ENCODE peak calls at places on chromosomes 1 and 21, in eight cellular contexts. F is B cell, R is AG04450, I is cardiac fibroblast, O is GM06990, M is testis, Q is mammary epithelial cell, A is mesothelial cell of epicardium. P is an unnamed sample.

GRCh38 chr1:15422871-15423270 is 13.2 kb downstream of the EFHD2 start:
- DNase-seq in A (no peak), R (no peak), O (no peak), Q (no peak), F (no peak), M (no peak), I (no peak), P (no peak)

GRCh38 chr1:161182214-161182613 is 4.9 kb upstream of the B4GALT3 start:
- DNase-seq in R (no peak), M (no peak), O (peak; percentile 48), Q (peak; percentile 87), A (no peak), F (no peak), I (no peak), P (peak; percentile 47)

GRCh38 chr1:19483261-19483660 is 2.1 kb downstream of the CAPZB start:
- DNase-seq in O (no peak), A (no peak), R (no peak), Q (no peak), F (peak; percentile 48), M (no peak), I (no peak), P (no peak)

GRCh38 chr1:8962812-8963669 is 17.4 kb downstream of the CA6 start:
- DNase-seq in I (peak; percentile 52), F (no peak), R (no peak), O (peak; percentile 15), M (peak; percentile 50), Q (no peak), A (peak; percentile 42), P (no peak)

GRCh38 chr21:39852726-39853510 is 14.3 kb upstream of the PCP4 start:
- DNase-seq in R (no peak), Q (no peak), F (no peak), I (no peak), O (no peak), M (no peak), A (no peak), P (no peak)

GRCh38 chr1:163275222-163275621 is 46.5 kb upstream of the NUF2 start:
- DNase-seq in M (no peak), Q (no peak), A (no peak), F (no peak), O (no peak), R (no peak), I (peak; percentile 28), P (no peak)

GRCh38 chr1:51897699-51898031 is 19.1 kb upstream of the NRDC start:
- DNase-seq in I (peak; percentile 81), F (no peak), Q (peak; percentile 81), O (no peak), M (no peak), R (peak; percentile 85), A (no peak), P (no peak)

GRCh38 chr1:147840909-147841308 is 61.7 kb upstream of the GJA8 start:
- DNase-seq in M (no peak), O (no peak), Q (no peak), F (no peak), R (no peak), A (no peak), I (no peak), P (no peak)

GRCh38 chr1:2141025-2141424 is 53.5 kb downstream of the FAAP20 start:
- DNase-seq in A (no peak), F (no peak), I (no peak), O (no peak), R (no peak), M (no peak), Q (no peak), P (no peak)

GRCh38 chr1:41510531-41511238 is 26.2 kb upstream of the EDN2 start:
- DNase-seq in O (no peak), F (no peak), R (no peak), M (no peak), Q (no peak), I (no peak), A (no peak), P (no peak)

GRCh38 chr1:5371270-5371669 is 621.0 kb downstream of the NPHP4 start:
- DNase-seq in I (no peak), M (peak; percentile 2), R (no peak), F (no peak), Q (no peak), O (no peak), A (no peak), P (no peak)

GRCh38 chr1:248380854-248381253 is 5.3 kb downstream of the OR2T6 start:
- DNase-seq in I (no peak), F (no peak), Q (no peak), A (no peak), O (no peak), M (no peak), R (no peak), P (no peak)

GRCh38 chr1:159939603-159940002 is 5.8 kb downstream of the IGSF9 start:
- DNase-seq in M (no peak), F (peak; percentile 3), A (no peak), I (no peak), R (no peak), O (no peak), Q (no peak), P (no peak)

GRCh38 chr21:38596264-38597042 is 98.2 kb upstream of the ERG start:
- DNase-seq in O (no peak), R (no peak), F (no peak), I (no peak), A (no peak), Q (peak; percentile 43), M (no peak), P (no peak)

DNA sequence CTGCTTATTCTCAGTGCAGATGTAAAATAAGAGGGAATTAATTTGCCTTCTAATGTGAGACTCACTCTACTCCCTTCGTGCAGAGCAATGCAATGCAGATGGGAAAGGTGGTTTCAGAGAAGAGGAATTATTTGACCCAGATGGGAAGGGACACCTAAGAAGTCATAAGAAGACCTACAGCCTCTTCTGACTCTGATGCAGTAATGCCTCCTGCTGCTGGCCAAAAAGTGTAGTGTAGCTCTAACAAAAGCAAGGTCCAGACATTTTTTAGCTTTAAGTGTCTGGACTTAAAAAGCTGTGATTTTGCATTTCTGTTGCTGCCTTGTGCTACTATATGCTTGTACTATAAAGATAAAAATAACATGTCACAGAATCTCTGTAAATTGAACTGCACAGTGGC is 501.4 kb downstream of the TTLL7 start:
- DNase-seq in O (no peak), R (no peak), Q (no peak), I (peak; percentile 14), M (no peak), F (no peak), A (no peak), P (no peak)
- TF ChIP-seq CTCF in O (peak; percentile 70), R (no peak), Q (peak; percentile 38), I (peak; percentile 9), M (no peak), F (no peak), A (no peak), P (no peak)

GRCh38 chr1:168687796-168688195 is 41.2 kb downstream of the DPT start:
- DNase-seq in A (no peak), I (peak; percentile 7), F (no peak), Q (no peak), O (no peak), R (no peak), M (no peak), P (no peak)
- TF ChIP-seq CTCF in A (no peak), I (no peak), F (no peak), Q (peak; percentile 18), O (no peak), R (no peak), M (no peak), P (no peak)

GRCh38 chr1:27430903-27431653 is 38.7 kb downstream of the GPR3 start:
- DNase-seq in Q (no peak), F (no peak), R (no peak), M (peak; percentile 37), O (no peak), A (no peak), I (peak; percentile 53), P (no peak)
- TF ChIP-seq CTCF in Q (peak; percentile 11), F (no peak), R (no peak), M (no peak), O (no peak), A (no peak), I (no peak), P (peak; percentile 4)

DNA sequence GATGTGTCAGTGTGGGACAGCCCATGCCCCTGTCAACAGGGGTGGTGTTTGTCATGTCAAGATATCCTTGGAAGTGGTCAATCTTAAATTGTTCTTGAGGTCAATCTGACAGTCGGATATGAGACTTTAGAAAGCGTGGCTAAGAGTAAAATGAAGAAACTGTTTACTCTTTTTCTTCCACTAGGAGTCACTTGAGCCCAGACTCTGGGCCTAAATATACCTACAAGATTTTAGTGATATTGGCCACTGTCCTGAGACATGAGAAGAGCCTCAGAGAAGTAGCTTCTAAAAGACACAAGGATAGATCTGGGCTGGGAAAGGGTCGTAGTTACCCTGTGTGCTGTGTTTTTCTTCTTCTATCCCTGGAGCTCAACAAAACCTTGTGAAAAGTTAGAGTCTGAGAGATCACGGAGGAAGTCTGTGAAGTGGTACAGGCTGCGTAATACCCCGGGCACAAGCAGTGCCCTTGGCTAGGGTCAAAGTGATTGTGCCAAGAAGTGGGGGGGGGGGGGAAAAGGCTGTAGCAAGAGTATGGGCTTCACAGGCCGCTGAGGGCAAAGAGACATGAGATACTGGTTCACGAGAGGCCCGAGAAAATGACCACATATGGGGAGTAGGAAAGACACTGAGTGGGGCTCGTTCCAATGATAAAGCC is 355.2 kb upstream of the GREM2 start:
- DNase-seq in I (no peak), A (no peak), Q (no peak), R (no peak), F (no peak), M (no peak), O (no peak), P (no peak)
- TF ChIP-seq CTCF in I (peak; percentile 39), A (peak; percentile 29), Q (no peak), R (peak; percentile 28), F (no peak), M (no peak), O (no peak), P (no peak)